ENCODE peak calls at places on chromosomes 7 and 10, in eight cellular contexts. B, O, Q, P, F, W, U and G are unnamed samples.

GRCh38 chr10:110307805-110308204 is 3.1 kb upstream of the SMNDC1 start:
- DNase-seq in W (no peak), F (no peak), Q (no peak), B (no peak), O (no peak), P (no peak), U (no peak), G (no peak)

GRCh38 chr7:147413243-147413642 is 1177.3 kb upstream of the C7orf33 start:
- DNase-seq in F (no peak), P (no peak), W (no peak), O (no peak), Q (no peak), U (no peak), B (no peak), G (no peak)

GRCh38 chr10:22997102-22997501 is 69.2 kb downstream of the ARMC3 start:
- DNase-seq in Q (no peak), O (no peak), P (no peak), B (no peak), U (peak), W (no peak), F (peak), G (no peak)

GRCh38 chr7:122702872-122703510 is at the start of gene RNF148:
- DNase-seq in O (no peak), U (no peak), W (no peak), F (no peak), P (no peak), Q (no peak), B (no peak), G (no peak)

GRCh38 chr7:64838691-64839090 is 44.5 kb downstream of the ZNF138 start:
- DNase-seq in P (no peak), W (no peak), B (no peak), F (no peak), Q (no peak), O (no peak), U (no peak), G (no peak)

GRCh38 chr10:73932625-73933112 is 21.7 kb downstream of the PLAU start:
- DNase-seq in F (no peak), B (no peak), Q (no peak), P (peak), W (no peak), O (no peak), U (no peak), G (no peak)

GRCh38 chr10:3783313-3783689 is 1.7 kb downstream of the KLF6 start:
- DNase-seq in F (peak), B (peak), U (peak), Q (peak), P (no peak), W (peak), O (peak), G (no peak)

GRCh38 chr10:68992721-68993440 is 4.3 kb downstream of the KIFBP start:
- DNase-seq in W (peak), Q (peak), F (peak), O (peak), P (no peak), B (peak), U (no peak), G (no peak)

GRCh38 chr7:145848691-145849090 is 267.9 kb upstream of the CNTNAP2 start:
- DNase-seq in W (no peak), P (peak), U (peak), F (no peak), B (no peak), O (no peak), Q (no peak), G (no peak)

GRCh38 chr7:105030447-105030846 is 16.4 kb downstream of the KMT2E start:
- DNase-seq in O (no peak), W (no peak), P (no peak), B (no peak), U (no peak), Q (no peak), F (no peak), G (no peak)

GRCh38 chr7:114997487-114998404 is 75.9 kb downstream of the MDFIC start:
- DNase-seq in O (no peak), Q (no peak), B (no peak), W (no peak), F (no peak), U (no peak), P (no peak), G (no peak)

GRCh38 chr7:127256326-127256725 is 3.6 kb upstream of the GRM8 start:
- DNase-seq in O (no peak), F (no peak), Q (no peak), B (no peak), P (no peak), U (no peak), W (no peak), G (no peak)

GRCh38 chr7:98399903-98400537 is 870 bp downstream of the BAIAP2L1 start:
- DNase-seq in O (no peak), P (no peak), U (peak), F (no peak), W (no peak), B (no peak), Q (no peak), G (no peak)

GRCh38 chr10:71294091-71294561 is 24.9 kb upstream of the SLC29A3 start:
- DNase-seq in O (no peak), P (no peak), W (no peak), U (no peak), F (no peak), B (no peak), Q (no peak), G (no peak)

GRCh38 chr10:43341450-43341849 is 30.0 kb upstream of the FXYD4 start:
- DNase-seq in W (no peak), O (no peak), Q (no peak), U (no peak), B (no peak), F (no peak), P (no peak), G (no peak)

GRCh38 chr7:98107313-98107691 is 640 bp downstream of the LMTK2 start:
- DNase-seq in P (peak), O (no peak), B (peak), Q (peak), F (no peak), W (no peak), U (peak), G (no peak)

GRCh38 chr7:24971333-24972165 is 8.4 kb downstream of the OSBPL3 start:
- DNase-seq in Q (no peak), U (peak), O (no peak), F (no peak), W (no peak), B (no peak), P (peak), G (no peak)

GRCh38 chr10:15227611-15228372 is 59.3 kb upstream of the NMT2 start:
- DNase-seq in W (no peak), F (no peak), O (no peak), Q (no peak), B (no peak), P (no peak), U (no peak), G (no peak)

GRCh38 chr10:124849111-124849773 is 47.6 kb downstream of the ABRAXAS2 start:
- DNase-seq in B (no peak), W (no peak), P (no peak), Q (no peak), O (no peak), U (no peak), F (no peak), G (no peak)

GRCh38 chr10:6580279-6581029 is 378 bp upstream of the PRKCQ start:
- DNase-seq in Q (peak), U (peak), W (peak), F (peak), O (peak), B (peak), P (peak), G (peak)
- TF ChIP-seq POLR2A in Q (peak), U (peak), W (no peak), F (no peak), O (no peak), B (no peak), P (peak), G (no peak)

GRCh38 chr10:6361869-6362268 is 159.1 kb downstream of the PFKFB3 start:
- DNase-seq in Q (no peak), U (no peak), F (no peak), P (no peak), W (no peak), B (no peak), O (no peak), G (no peak)

GRCh38 chr10:6353526-6353925 is 150.8 kb downstream of the PFKFB3 start:
- DNase-seq in W (no peak), U (peak), F (no peak), O (no peak), B (no peak), P (no peak), Q (no peak), G (no peak)

GRCh38 chr10:6350609-6351008 is 147.9 kb downstream of the PFKFB3 start:
- DNase-seq in F (no peak), W (no peak), P (no peak), Q (no peak), O (no peak), B (no peak), U (no peak), G (no peak)

GRCh38 chr10:6351540-6351939 is 148.8 kb downstream of the PFKFB3 start:
- DNase-seq in W (no peak), O (no peak), U (peak), B (no peak), Q (no peak), P (no peak), F (no peak), G (no peak)

DNA sequence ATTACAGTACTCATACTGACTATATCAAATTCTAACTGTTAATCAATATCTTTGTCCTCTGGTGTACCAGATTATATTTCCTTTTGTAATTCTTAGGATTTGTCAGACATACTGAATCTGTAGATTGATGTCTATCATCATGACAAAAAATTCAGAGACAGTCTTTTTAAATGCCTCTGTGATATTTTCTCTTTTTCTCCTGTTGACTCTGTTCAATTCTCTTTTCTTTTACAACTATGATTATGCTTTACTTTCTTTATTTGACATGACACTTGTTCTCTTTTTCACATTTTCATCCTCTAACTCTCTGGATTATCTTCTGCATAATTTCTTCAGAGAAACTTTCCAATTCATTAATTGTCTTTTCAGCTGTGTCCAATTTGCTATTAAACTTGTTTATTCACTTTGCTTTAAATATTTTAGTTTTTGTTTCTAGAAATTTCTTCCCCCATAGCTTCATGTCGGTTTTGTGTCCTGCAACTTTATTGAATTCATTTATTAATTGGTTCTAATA is 153.6 kb downstream of the PFKFB3 start:
- DNase-seq in F (no peak), Q (no peak), B (no peak), W (no peak), O (no peak), P (no peak), U (no peak), G (no peak)
- H3K27ac ChIP-seq in F (no peak), Q (no peak), B (no peak), W (no peak), O (no peak), P (no peak), U (no peak), G (no peak)

GRCh38 chr10:53957401-53957800 is 843.6 kb downstream of the PCDH15 start:
- DNase-seq in U (peak), F (no peak), W (no peak), B (no peak), Q (no peak), P (no peak), O (no peak), G (no peak)
- TF ChIP-seq EP300 in U (no peak), F (no peak), W (no peak), B (no peak), Q (no peak), P (no peak), O (no peak), G (no peak)

GRCh38 chr10:97713351-97713827 is at the start of gene MARVELD1:
- DNase-seq in Q (peak), F (peak), U (peak), B (no peak), O (peak), P (peak), W (peak), G (peak)
- TF ChIP-seq POLR2A in Q (peak), F (peak), U (peak), B (no peak), O (peak), P (no peak), W (peak), G (no peak)

GRCh38 chr7:3867847-3868246 is 566.8 kb downstream of the SDK1 start:
- DNase-seq in W (no peak), O (no peak), U (no peak), F (no peak), B (no peak), P (no peak), Q (peak), G (no peak)
- H3K27ac ChIP-seq in W (no peak), O (no peak), U (no peak), F (no peak), B (no peak), P (no peak), Q (peak), G (no peak)

GRCh38 chr10:62805139-62806092 is 896 bp downstream of the ADO start:
- DNase-seq in P (peak), B (no peak), U (peak), Q (peak), W (no peak), O (peak), F (peak), G (peak)
- TF ChIP-seq EP300 in P (no peak), B (no peak), U (no peak), Q (no peak), W (peak), O (no peak), F (no peak), G (no peak)

GRCh38 chr10:63887026-63887589 is 365.9 kb downstream of the REEP3 start:
- DNase-seq in B (no peak), O (no peak), F (no peak), W (no peak), Q (no peak), P (peak), U (peak), G (peak)

GRCh38 chr10:63887600-63888396 is 366.6 kb downstream of the REEP3 start:
- DNase-seq in O (no peak), U (no peak), Q (no peak), P (no peak), B (no peak), W (no peak), F (no peak), G (no peak)

GRCh38 chr10:63885159-63885558 is 364.0 kb downstream of the REEP3 start:
- DNase-seq in P (no peak), O (no peak), F (no peak), U (no peak), B (no peak), W (no peak), Q (no peak), G (no peak)

GRCh38 chr10:63883861-63884260 is 362.7 kb downstream of the REEP3 start:
- DNase-seq in Q (no peak), B (no peak), F (no peak), O (no peak), P (no peak), W (no peak), U (no peak), G (no peak)

GRCh38 chr10:63886281-63887025 is 365.3 kb downstream of the REEP3 start:
- DNase-seq in Q (no peak), B (no peak), P (no peak), W (no peak), U (no peak), O (no peak), F (no peak), G (no peak)
- TF ChIP-seq POLR2A in Q (no peak), B (no peak), P (no peak), W (no peak), U (no peak), O (no peak), F (no peak), G (no peak)

GRCh38 chr10:50574932-50575331 is 48.8 kb downstream of the SGMS1 start:
- DNase-seq in B (no peak), W (no peak), O (no peak), Q (no peak), P (no peak), F (no peak), U (no peak), G (no peak)
- H3K27ac ChIP-seq in B (no peak), W (no peak), O (no peak), Q (no peak), P (peak), F (no peak), U (no peak), G (no peak)

GRCh38 chr10:113411456-113411855 is 141.4 kb upstream of the HABP2 start:
- DNase-seq in B (no peak), Q (no peak), F (no peak), U (no peak), W (no peak), P (no peak), O (no peak), G (no peak)
- TF ChIP-seq EP300 in B (no peak), Q (no peak), F (no peak), U (no peak), W (no peak), P (no peak), O (no peak), G (no peak)

DNA sequence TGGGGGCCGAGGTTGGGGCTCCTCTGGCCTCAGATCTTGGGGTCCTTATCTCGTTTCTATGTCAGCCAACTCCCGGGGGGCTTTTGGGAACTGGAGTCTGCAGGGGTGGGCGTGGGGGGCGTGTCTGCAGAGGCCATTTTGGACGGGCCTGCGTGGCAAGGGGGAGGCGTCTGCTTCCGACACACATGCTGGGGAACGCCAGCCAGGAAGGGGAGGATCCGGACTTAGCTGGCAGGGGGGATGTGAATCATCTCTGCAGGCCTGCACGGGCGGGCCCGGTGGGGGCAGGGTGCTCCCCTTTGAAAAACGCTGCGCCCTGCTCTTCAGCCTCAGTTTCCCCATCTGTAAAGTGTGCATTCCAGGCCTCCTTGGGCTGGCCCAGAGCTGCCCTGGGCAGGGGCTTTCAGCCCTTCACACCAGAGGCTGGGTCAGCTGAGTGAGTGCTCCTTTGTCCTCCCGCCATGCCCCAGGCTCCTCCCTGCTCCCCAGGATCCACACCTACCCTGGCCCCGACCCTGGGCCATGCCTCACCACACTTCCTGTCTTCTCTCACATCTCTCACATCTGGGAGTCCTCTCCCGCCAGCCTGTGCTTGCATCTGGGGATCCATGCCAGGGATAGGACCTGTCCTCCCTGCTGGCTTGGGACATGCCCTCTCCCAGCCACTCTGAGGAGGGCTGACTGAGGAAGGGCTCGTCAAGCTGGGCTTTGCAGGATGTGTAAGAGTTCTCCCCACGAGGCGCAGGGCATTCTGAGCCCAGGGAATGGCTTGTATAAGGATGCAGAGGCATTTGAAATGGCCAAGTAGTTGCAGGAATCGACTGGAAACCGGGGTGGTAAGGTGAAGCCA is 172.6 kb upstream of the TNRC18 start:
- DNase-seq in B (peak), Q (peak), F (peak), W (peak), U (peak), O (peak), P (peak), G (peak)
- TF ChIP-seq POLR2A in B (no peak), Q (no peak), F (no peak), W (no peak), U (peak), O (no peak), P (no peak), G (no peak)